ENCODE peak calls at places on chromosomes 12 and 14, in six cellular contexts. X, M, D, U, E and Q are unnamed samples.

GRCh38 chr14:22390195-22390594 is 198.8 kb downstream of the DAD1 start:
- DNase-seq in E (no peak), D (no peak), U (no peak), X (no peak), M (no peak), Q (no peak)

GRCh38 chr12:45994736-45995135 is 4.4 kb upstream of the SCAF11 start:
- DNase-seq in D (no peak), X (no peak), M (no peak), E (peak; percentile 9), U (no peak), Q (no peak)

GRCh38 chr14:73887704-73888459 is 1.2 kb downstream of the ZNF410 start:
- DNase-seq in D (no peak), M (no peak), E (no peak), X (no peak), U (peak; percentile 4), Q (no peak)

GRCh38 chr12:75877588-75878381 is 153.8 kb downstream of the PHLDA1 start:
- DNase-seq in M (no peak), U (peak; percentile 67), E (no peak), X (no peak), D (no peak), Q (no peak)

GRCh38 chr12:28937196-28937595 is 211.9 kb upstream of the FAR2 start:
- DNase-seq in M (no peak), D (no peak), E (peak; percentile 30), U (peak; percentile 43), X (no peak), Q (no peak)

GRCh38 chr12:122893208-122894151 is 2.4 kb downstream of the VPS37B start:
- DNase-seq in U (no peak), E (no peak), D (no peak), X (no peak), M (no peak), Q (no peak)

GRCh38 chr14:68140111-68140741 is 320.6 kb downstream of the RAD51B start:
- DNase-seq in E (peak; percentile 49), M (no peak), X (peak; percentile 10), D (no peak), U (peak; percentile 96), Q (no peak)

GRCh38 chr14:28823245-28823644 is 56.7 kb downstream of the FOXG1 start:
- DNase-seq in D (no peak), X (no peak), E (no peak), U (no peak), M (no peak), Q (no peak)

GRCh38 chr12:109951136-109951535 is 45.0 kb downstream of the GIT2 start:
- DNase-seq in U (peak; percentile 95), X (no peak), D (no peak), E (no peak), M (no peak), Q (no peak)

GRCh38 chr12:46450279-46450748 is 77.7 kb upstream of the SLC38A2 start:
- DNase-seq in D (peak; percentile 79), M (no peak), X (no peak), U (no peak), E (no peak), Q (no peak)

GRCh38 chr12:25491396-25491948 is 61.6 kb downstream of the LMNTD1 start:
- DNase-seq in E (no peak), U (no peak), X (no peak), D (no peak), M (no peak), Q (no peak)

GRCh38 chr14:100800041-100800440 is 25.9 kb upstream of the MEG3 start:
- DNase-seq in M (no peak), U (no peak), X (no peak), D (no peak), E (no peak), Q (no peak)

GRCh38 chr12:9736931-9737705 is 4.2 kb upstream of the CLECL1 start:
- DNase-seq in U (no peak), E (no peak), M (no peak), D (no peak), X (no peak), Q (no peak)

GRCh38 chr12:77354766-77355362 is 289.5 kb upstream of the E2F7 start:
- DNase-seq in D (no peak), X (no peak), U (peak; percentile 27), M (no peak), E (no peak), Q (no peak)

GRCh38 chr14:51908086-51908485 is 47.7 kb downstream of the GNG2 start:
- DNase-seq in D (no peak), M (no peak), X (no peak), U (no peak), E (no peak), Q (no peak)

GRCh38 chr12:4069046-4070010 is 196.1 kb upstream of the PARP11 start:
- DNase-seq in E (no peak), D (no peak), M (no peak), X (no peak), U (peak; percentile 10), Q (no peak)

GRCh38 chr14:37889087-37889486 is 293.7 kb downstream of the TTC6 start:
- DNase-seq in U (no peak), E (no peak), D (no peak), M (no peak), X (no peak), Q (no peak)

GRCh38 chr14:97827746-97828145 is 1030.6 kb downstream of the VRK1 start:
- DNase-seq in U (no peak), M (no peak), X (no peak), D (no peak), E (no peak), Q (no peak)

GRCh38 chr12:52149182-52149641 is 42.6 kb downstream of the KRT80 start:
- DNase-seq in E (no peak), U (no peak), X (no peak), M (no peak), D (no peak), Q (no peak)

GRCh38 chr14:48974994-48975393 is 611.2 kb downstream of the RPS29 start:
- DNase-seq in X (no peak), D (no peak), E (peak; percentile 59), U (no peak), M (no peak), Q (no peak)

GRCh38 chr12:118055865-118056773 is 4.9 kb downstream of the WSB2 start:
- DNase-seq in E (no peak), M (no peak), U (no peak), X (no peak), D (no peak), Q (no peak)

GRCh38 chr12:47816646-47817271 is 2.9 kb downstream of the HDAC7 start:
- DNase-seq in D (no peak), U (no peak), E (peak; percentile 37), M (no peak), X (peak; percentile 82), Q (no peak)

GRCh38 chr12:2360630-2361170 is 307.9 kb downstream of the CACNA1C start:
- DNase-seq in X (no peak), E (no peak), U (no peak), M (no peak), D (no peak), Q (no peak)
- TF ChIP-seq CTCF in X (peak; percentile 53), E (peak; percentile 44), U (peak; percentile 39), M (peak; percentile 55), D (peak; percentile 15), Q (peak; percentile 50)

GRCh38 chr14:45134051-45134958 is at the start of gene FKBP3:
- DNase-seq in E (peak; percentile 100), X (peak; percentile 91), D (peak; percentile 99), M (peak; percentile 83), U (peak; percentile 99), Q (peak; percentile 92)
- TF ChIP-seq CTCF in E (no peak), X (no peak), D (no peak), M (no peak), U (peak; percentile 6), Q (no peak)

GRCh38 chr12:33514893-33515292 is 75.3 kb upstream of the SYT10 start:
- DNase-seq in D (no peak), U (peak; percentile 49), E (peak; percentile 60), M (no peak), X (no peak), Q (no peak)
- TF ChIP-seq CTCF in D (no peak), U (peak; percentile 52), E (peak; percentile 87), M (peak; percentile 39), X (peak; percentile 14), Q (peak; percentile 35)

GRCh38 chr12:112010415-112011344 is 2.3 kb downstream of the TMEM116 start:
- DNase-seq in E (no peak), X (no peak), D (no peak), U (no peak), M (no peak), Q (no peak)

GRCh38 chr12:112015938-112016337 is 2.7 kb downstream of the ERP29 start:
- DNase-seq in U (no peak), D (no peak), E (no peak), M (no peak), X (no peak), Q (no peak)

GRCh38 chr12:112012775-112013600 is at the start of the genes ERP29 and TMEM116:
- DNase-seq in D (peak; percentile 100), M (peak; percentile 99), U (peak; percentile 98), X (peak; percentile 100), E (peak; percentile 99), Q (peak; percentile 100)

GRCh38 chr12:112011685-112012084 is 1.3 kb downstream of the TMEM116 start:
- DNase-seq in X (no peak), U (no peak), M (no peak), D (no peak), E (no peak), Q (no peak)

DNA sequence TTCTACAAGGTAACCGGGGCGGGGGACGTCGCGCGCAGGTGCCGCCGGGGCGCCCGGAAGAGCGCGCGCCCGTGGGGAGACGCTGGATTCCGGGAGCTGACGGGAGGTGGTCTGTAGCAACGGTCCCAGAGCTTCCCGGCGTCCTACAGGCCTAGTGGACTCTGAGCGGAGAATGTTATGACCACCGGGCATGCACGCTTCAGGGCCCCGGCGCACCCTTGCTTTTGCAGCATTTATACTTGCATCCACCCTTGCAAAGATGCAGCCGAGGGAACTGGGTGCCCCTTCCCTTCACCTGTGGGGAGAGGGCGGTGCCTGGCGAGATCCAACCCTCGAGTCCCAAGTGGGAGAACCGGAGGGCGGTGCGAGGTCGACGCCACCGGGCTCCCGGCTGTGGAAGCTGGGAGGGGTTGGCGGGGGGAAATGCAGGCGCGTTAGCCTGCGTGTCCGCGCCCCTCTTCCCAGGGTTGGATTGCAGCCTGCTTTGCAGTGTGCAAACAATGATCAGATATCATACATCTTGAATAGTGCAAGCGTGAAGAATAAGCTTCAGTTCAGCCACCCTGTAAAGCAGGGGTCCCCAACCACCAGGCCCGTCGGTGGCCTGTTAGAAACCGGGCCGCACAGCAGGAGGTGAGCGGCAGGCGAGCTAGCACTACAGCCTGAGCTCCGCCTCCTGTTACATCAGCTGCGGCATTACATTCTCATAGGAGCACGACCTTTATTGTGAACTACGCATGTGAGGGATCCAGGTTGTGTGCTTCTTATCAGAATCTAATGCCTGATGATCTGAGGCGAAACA is 576 bp downstream of the ERP29 start:
- DNase-seq in X (peak; percentile 56), E (peak; percentile 93), D (peak; percentile 37), M (peak; percentile 29), U (peak; percentile 76), Q (peak; percentile 26)
- TF ChIP-seq CTCF in X (peak; percentile 12), E (no peak), D (no peak), M (peak; percentile 37), U (no peak), Q (peak; percentile 21)

DNA sequence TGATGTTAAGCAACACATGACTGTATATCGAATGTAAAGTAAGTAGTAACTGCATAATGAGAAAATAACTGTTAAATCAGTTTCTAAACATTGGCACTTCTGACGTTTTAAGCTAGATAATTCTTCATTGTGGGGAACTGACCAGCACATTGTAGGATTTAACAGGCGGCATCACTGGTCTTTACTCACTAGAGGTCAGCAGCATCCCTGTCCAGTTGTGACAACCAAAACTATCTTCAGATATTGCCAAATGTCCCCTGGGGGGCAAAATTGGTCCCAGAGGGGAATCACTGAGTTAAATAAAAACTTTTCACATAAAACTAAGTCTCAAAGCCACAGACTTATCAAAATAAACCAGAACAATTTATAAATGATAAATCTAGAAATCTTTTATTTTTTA is 65.3 kb downstream of the BLTP3B start:
- DNase-seq in X (no peak), M (no peak), E (peak; percentile 29), D (no peak), U (peak; percentile 11), Q (no peak)
- TF ChIP-seq CTCF in X (no peak), M (no peak), E (peak; percentile 39), D (no peak), U (peak; percentile 9), Q (no peak)